ENCODE peak calls at places on chromosomes 1 and 21, in five cellular contexts. L is psoas muscle; H is A172; A is stimulated activated CD4-positive, alpha-beta T cell treated with anti-CD3 and anti-CD28 coated beads, Interleukin-2, amount 100 ng/mL, for 48 hours; U is BJ. W is an unnamed sample.

GRCh38 chr1:198907423-198907746 is 268.5 kb downstream of the PTPRC start:
- DNase-seq in A (no peak), H (no peak), L (no peak), U (no peak), W (no peak)

GRCh38 chr1:154557248-154557938 is 1.1 kb downstream of the UBE2Q1 start:
- DNase-seq in U (no peak), H (no peak), A (no peak), L (no peak), W (no peak)

GRCh38 chr1:204320413-204320812 is 39.3 kb downstream of the PLEKHA6 start:
- DNase-seq in U (peak), L (no peak), H (peak), A (no peak), W (peak)

GRCh38 chr21:38506606-38507331 is 8.5 kb upstream of the ERG start:
- DNase-seq in U (no peak), A (no peak), L (no peak), H (no peak), W (no peak)

GRCh38 chr1:165871311-165872067 is 44.1 kb downstream of the UCK2 start:
- DNase-seq in H (peak), A (peak), L (no peak), U (no peak), W (no peak)

GRCh38 chr1:100313382-100313781 is 38.9 kb upstream of the CDC14A start:
- DNase-seq in L (no peak), H (no peak), U (no peak), A (no peak), W (no peak)

GRCh38 chr1:16128338-16128741 is 27.5 kb downstream of the EPHA2 start:
- DNase-seq in U (no peak), L (peak), H (no peak), A (no peak), W (no peak)

GRCh38 chr1:114979278-114979891 is 50.2 kb upstream of the TSHB start:
- DNase-seq in H (peak), L (no peak), A (peak), U (no peak), W (no peak)

GRCh38 chr1:185594786-185595410 is 139.3 kb upstream of the HMCN1 start:
- DNase-seq in A (no peak), L (no peak), U (no peak), H (no peak), W (no peak)

GRCh38 chr1:200474633-200475032 is 64.8 kb upstream of the ZNF281 start:
- DNase-seq in H (no peak), L (no peak), U (no peak), A (no peak), W (no peak)

GRCh38 chr1:82565546-82565945 is 764.8 kb downstream of the ADGRL2 start:
- DNase-seq in H (peak), L (no peak), A (no peak), U (no peak), W (peak)

GRCh38 chr21:38819719-38820147 is 14.0 kb downstream of the ETS2 start:
- DNase-seq in A (no peak), H (peak), L (no peak), U (peak), W (no peak)

GRCh38 chr1:32748926-32749325 is 46.4 kb upstream of the SYNC start:
- DNase-seq in H (no peak), U (no peak), L (no peak), A (no peak), W (no peak)

GRCh38 chr1:99180343-99180808 is 83.9 kb upstream of the PLPPR4 start:
- DNase-seq in A (peak), L (no peak), H (peak), U (peak), W (peak)

W was measured in GM04503.